ENCODE peak calls at places on chromosomes 4 and X, in seven cellular contexts. H is tibial nerve, K is adrenal gland, Z is breast epithelium, C is sigmoid colon, X is A549, Y is HepG2. R is an unnamed sample.

GRCh38 chr4:16591867-16592266 is 306.6 kb downstream of the LDB2 start:
- DNase-seq in K (peak), Z (no peak), X (no peak), H (no peak), Y (no peak), C (no peak), R (no peak)

GRCh38 chrX:107827137-107827831 is 1.6 kb downstream of the MID2 start:
- DNase-seq in Y (no peak), X (no peak), K (no peak), Z (no peak), H (no peak), C (no peak), R (no peak)

GRCh38 chr4:8690811-8691775 is 98.5 kb downstream of the CPZ start:
- DNase-seq in H (no peak), X (no peak), Y (no peak), C (peak), K (peak), Z (no peak), R (no peak)

GRCh38 chr4:6873291-6873690 is 36.3 kb upstream of the TBC1D14 start:
- DNase-seq in C (no peak), X (peak), Y (no peak), Z (no peak), K (no peak), H (no peak), R (no peak)

GRCh38 chr4:32735856-32736590 is 2015.9 kb downstream of the PCDH7 start:
- DNase-seq in Z (no peak), X (no peak), Y (no peak), C (no peak), H (no peak), K (no peak), R (no peak)

GRCh38 chrX:118976599-118977340 is 2.4 kb downstream of the LONRF3 start:
- DNase-seq in H (no peak), C (peak), Y (no peak), Z (no peak), K (peak), X (peak), R (no peak)

GRCh38 chr4:113106076-113106475 is 56.6 kb downstream of the ANK2 start:
- DNase-seq in C (no peak), Y (peak), X (peak), K (no peak), H (no peak), Z (no peak), R (no peak)

GRCh38 chr4:108384544-108384943 is 215.8 kb upstream of the LEF1 start:
- DNase-seq in K (no peak), Y (no peak), C (no peak), X (no peak), H (no peak), Z (no peak), R (no peak)

GRCh38 chr4:57097711-57098110 is 12.5 kb downstream of the IGFBP7 start:
- DNase-seq in C (no peak), Z (no peak), K (no peak), X (no peak), H (no peak), Y (no peak), R (no peak)

GRCh38 chr4:150818129-150818528 is 197.0 kb downstream of the LRBA start:
- DNase-seq in C (no peak), H (no peak), Y (no peak), Z (no peak), K (no peak), X (no peak), R (no peak)

GRCh38 chrX:9279271-9279596 is 185.6 kb upstream of the TBL1X start:
- DNase-seq in H (no peak), Y (no peak), Z (no peak), X (no peak), C (no peak), K (no peak), R (no peak)

GRCh38 chr4:90000995-90001394 is 106.3 kb downstream of the MMRN1 start:
- DNase-seq in C (no peak), K (no peak), X (no peak), Y (no peak), H (no peak), Z (no peak), R (no peak)

GRCh38 chrX:24838624-24839023 is 144.9 kb downstream of the POLA1 start:
- DNase-seq in C (no peak), K (no peak), X (peak), Y (no peak), Z (no peak), H (no peak), R (no peak)

GRCh38 chrX:42809569-42809968 is 31.6 kb upstream of the PPP1R2C start:
- DNase-seq in Z (no peak), X (no peak), Y (no peak), C (no peak), H (no peak), K (no peak), R (no peak)

GRCh38 chr4:132605551-132605950 is 543.5 kb upstream of the PCDH10 start:
- DNase-seq in C (no peak), Z (no peak), X (no peak), K (no peak), H (no peak), Y (no peak), R (no peak)

GRCh38 chrX:120428309-120428708 is 40.8 kb downstream of the LAMP2 start:
- DNase-seq in Z (no peak), X (no peak), C (no peak), Y (no peak), K (no peak), H (no peak), R (no peak)

GRCh38 chr4:82797591-82798081 is 960 bp downstream of the SCD5 start:
- DNase-seq in X (peak), Y (no peak), H (no peak), Z (no peak), C (peak), K (peak), R (no peak)

GRCh38 chrX:2841511-2841910 is 12.8 kb downstream of the GYG2 start:
- DNase-seq in Z (no peak), Y (no peak), C (no peak), H (no peak), K (no peak), X (no peak), R (no peak)

GRCh38 chr4:3641501-3641900 is 109.3 kb upstream of the LRPAP1 start:
- DNase-seq in Z (no peak), Y (no peak), K (no peak), H (no peak), C (no peak), X (no peak), R (no peak)

GRCh38 chr4:166146806-166147540 is 273.9 kb downstream of the TLL1 start:
- DNase-seq in C (no peak), K (no peak), Z (no peak), Y (no peak), H (no peak), X (no peak), R (no peak)

GRCh38 chr4:17336524-17336941 is 175.4 kb downstream of the QDPR start:
- DNase-seq in C (peak), Z (no peak), Y (peak), X (no peak), H (no peak), K (peak), R (no peak)

GRCh38 chr4:153206534-153206933 is 2.3 kb downstream of the TRIM2 start:
- DNase-seq in K (no peak), Y (no peak), Z (no peak), X (no peak), C (no peak), H (no peak), R (no peak)

GRCh38 chr4:180993179-180993841 is 1249.9 kb upstream of the TENM3 start:
- DNase-seq in C (no peak), Z (no peak), H (no peak), X (no peak), K (no peak), Y (no peak), R (no peak)

GRCh38 chrX:8504451-8504850 is 39.8 kb downstream of the VCX3B start:
- DNase-seq in C (no peak), H (no peak), K (no peak), Z (no peak), X (peak), Y (no peak), R (no peak)

GRCh38 chr4:154124539-154125255 is 335.8 kb upstream of the SFRP2 start:
- DNase-seq in Y (no peak), H (no peak), Z (no peak), K (no peak), C (no peak), X (no peak), R (no peak)

GRCh38 chr4:157804169-157804543 is 368.7 kb downstream of the GASK1B start:
- DNase-seq in K (no peak), X (no peak), Z (no peak), H (no peak), C (no peak), Y (peak), R (no peak)

GRCh38 chr4:35730414-35730813 is 513.9 kb downstream of the ARAP2 start:
- DNase-seq in Y (peak), X (no peak), Z (no peak), H (no peak), C (no peak), K (no peak), R (no peak)

GRCh38 chr4:40516651-40517050 is 113.0 kb downstream of the RBM47 start:
- DNase-seq in H (no peak), Z (no peak), X (no peak), C (no peak), Y (no peak), K (no peak), R (no peak)

GRCh38 chr4:24517676-24518075 is 66.7 kb downstream of the DHX15 start:
- DNase-seq in C (no peak), Y (no peak), X (no peak), Z (no peak), K (no peak), H (no peak), R (no peak)

GRCh38 chr4:24514808-24515207 is 69.5 kb downstream of the DHX15 start:
- DNase-seq in Z (no peak), C (no peak), X (no peak), H (no peak), K (no peak), Y (no peak), R (no peak)

GRCh38 chr4:24516926-24517325 is 67.4 kb downstream of the DHX15 start:
- DNase-seq in Y (no peak), H (no peak), Z (no peak), X (no peak), K (no peak), C (no peak), R (no peak)

GRCh38 chr4:24513718-24514117 is 70.6 kb downstream of the DHX15 start:
- DNase-seq in Y (no peak), X (no peak), H (no peak), K (no peak), C (no peak), Z (no peak), R (no peak)

DNA sequence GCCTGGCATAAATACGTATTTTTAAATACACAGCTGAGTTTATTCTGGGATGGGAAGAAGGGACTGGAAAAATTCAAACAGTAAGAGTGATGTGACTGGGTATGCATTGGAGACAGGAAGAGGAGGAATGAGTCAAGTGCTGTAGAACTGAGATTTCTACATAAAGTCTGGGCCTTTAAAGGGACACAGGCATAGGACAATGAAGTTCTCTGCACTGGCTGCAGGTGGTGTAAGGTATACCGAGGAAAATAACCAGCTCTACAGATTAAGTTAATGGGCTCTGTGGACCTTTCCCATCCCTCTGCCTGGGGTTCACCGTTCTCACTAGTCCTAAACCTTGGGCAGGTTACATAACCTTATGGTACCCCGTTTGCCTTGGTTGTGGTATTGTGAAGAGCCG is 68.7 kb downstream of the DHX15 start:
- DNase-seq in Y (no peak), H (no peak), X (no peak), Z (no peak), C (no peak), K (no peak), R (no peak)
- TF ChIP-seq POLR2A in Y (peak), H (no peak), X (no peak), Z (no peak), C (no peak), K (no peak), R (no peak)

GRCh38 chrX:109732780-109733657 is at the start of gene ACSL4:
- DNase-seq in C (peak), H (peak), X (peak), Z (peak), K (peak), Y (peak), R (peak)
- TF ChIP-seq POLR2A in C (peak), H (peak), X (no peak), Z (peak), K (peak), Y (peak), R (peak)

GRCh38 chr4:87219648-87220093 is 747 bp downstream of the KLHL8 start:
- DNase-seq in Y (peak), C (peak), Z (no peak), X (peak), H (no peak), K (peak), R (peak)

GRCh38 chr4:87216469-87216868 is 3.9 kb downstream of the KLHL8 start:
- DNase-seq in Y (no peak), K (no peak), C (no peak), X (no peak), Z (no peak), H (no peak), R (no peak)

GRCh38 chr4:87224036-87224923 is 3.9 kb upstream of the KLHL8 start:
- DNase-seq in X (no peak), C (no peak), H (no peak), Y (no peak), Z (no peak), K (no peak), R (no peak)

DNA sequence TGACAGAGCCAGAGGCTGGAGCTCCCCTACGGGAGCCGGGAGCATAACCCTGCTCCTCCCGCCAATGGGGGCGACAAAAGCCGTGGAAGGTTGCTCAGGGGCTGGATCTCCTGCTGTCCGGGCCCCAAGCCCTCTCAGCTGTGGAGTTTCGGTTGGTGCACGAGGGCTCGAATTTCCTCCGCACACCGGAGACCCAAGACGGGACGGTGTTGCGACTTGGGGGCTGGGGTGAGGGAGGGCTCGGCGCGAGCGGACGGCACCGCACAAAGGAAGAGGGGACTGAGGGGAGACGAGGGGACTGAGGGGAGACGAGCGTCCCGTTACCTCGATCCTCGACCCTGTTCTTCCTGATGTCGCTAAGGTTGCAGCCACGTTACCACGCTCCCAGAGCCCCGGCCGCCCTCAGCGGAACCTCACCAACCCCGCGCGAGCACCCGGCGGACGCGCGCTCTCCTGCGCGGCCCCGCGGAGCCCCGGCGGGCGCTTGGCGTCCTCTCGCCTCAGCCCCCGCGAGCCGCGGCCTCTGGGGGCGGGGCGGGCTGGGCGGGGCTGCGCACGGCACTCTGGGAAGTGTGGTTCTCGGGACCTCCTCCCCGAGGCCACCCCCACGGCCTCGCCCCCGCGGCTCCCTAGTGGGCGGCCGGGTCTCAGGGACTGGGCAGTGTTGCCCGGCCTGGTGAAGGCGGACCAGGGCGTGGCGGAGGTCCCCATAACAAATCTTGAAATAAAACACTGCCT is at the start of gene KLHL8:
- DNase-seq in C (peak), X (peak), Y (peak), H (peak), Z (peak), K (peak), R (peak)
- TF ChIP-seq POLR2A in C (peak), X (peak), Y (peak), H (peak), Z (peak), K (no peak), R (peak)

GRCh38 chrX:80648023-80648422 is 161.7 kb downstream of the BRWD3 start:
- DNase-seq in Z (no peak), K (no peak), X (peak), Y (no peak), H (no peak), C (no peak), R (no peak)
- TF ChIP-seq POLR2A in Z (no peak), K (no peak), X (no peak), Y (no peak), H (no peak), C (no peak), R (no peak)

DNA sequence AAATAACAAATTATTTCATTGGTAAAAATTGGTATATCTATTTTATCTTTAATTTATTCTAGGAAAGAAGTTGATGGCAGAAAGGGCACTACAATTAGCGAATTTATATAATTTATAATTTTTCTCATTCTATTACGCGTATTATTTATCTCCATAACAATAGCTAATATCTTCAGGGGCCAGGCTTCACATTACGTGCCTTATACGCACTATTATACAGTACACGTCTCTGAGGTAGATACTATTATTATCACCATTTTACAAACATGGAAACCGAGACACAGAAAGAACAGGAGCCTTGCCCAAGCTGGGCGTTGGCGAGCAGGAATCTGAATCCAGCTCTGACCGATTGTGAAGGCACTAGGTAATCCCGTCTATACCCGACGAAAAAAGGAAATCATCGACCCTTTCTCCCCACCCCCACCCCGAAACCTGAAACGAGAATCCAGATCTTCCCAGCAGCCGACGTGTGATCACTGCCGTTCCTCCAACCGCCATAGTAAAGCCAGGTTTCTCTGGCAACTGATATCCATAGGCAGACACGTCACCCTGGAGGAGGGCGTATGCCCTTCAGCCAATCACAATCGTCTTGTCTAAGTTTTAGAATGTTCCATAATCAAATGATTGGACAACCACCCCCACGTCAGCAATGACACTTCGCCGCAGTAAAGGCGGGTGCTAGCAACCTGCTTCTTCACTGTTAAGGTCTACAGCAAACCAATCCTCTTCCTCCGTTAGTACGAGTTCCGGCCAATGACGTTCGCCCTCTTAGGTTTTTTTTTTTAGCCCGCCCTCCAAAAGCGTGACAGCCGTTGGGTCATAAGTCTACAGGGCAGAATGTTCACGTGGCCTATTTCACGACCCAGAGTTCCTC is at the start of gene MORF4L2:
- DNase-seq in C (peak), Y (peak), X (peak), H (peak), Z (peak), K (peak), R (peak)
- TF ChIP-seq POLR2A in C (peak), Y (peak), X (peak), H (peak), Z (peak), K (peak), R (peak)

GRCh38 chr4:10074767-10075105 is 41.9 kb downstream of the WDR1 start:
- DNase-seq in Y (no peak), H (no peak), K (peak), C (peak), Z (no peak), X (peak), R (peak)
- TF ChIP-seq POLR2A in Y (no peak), H (no peak), K (no peak), C (no peak), Z (no peak), X (no peak), R (peak)

GRCh38 chr4:183505556-183506388 is 914 bp downstream of the ING2 start:
- DNase-seq in C (peak), Y (peak), X (peak), K (peak), Z (peak), H (peak), R (peak)
- TF ChIP-seq POLR2A in C (peak), Y (peak), X (peak), K (peak), Z (peak), H (peak), R (peak)

DNA sequence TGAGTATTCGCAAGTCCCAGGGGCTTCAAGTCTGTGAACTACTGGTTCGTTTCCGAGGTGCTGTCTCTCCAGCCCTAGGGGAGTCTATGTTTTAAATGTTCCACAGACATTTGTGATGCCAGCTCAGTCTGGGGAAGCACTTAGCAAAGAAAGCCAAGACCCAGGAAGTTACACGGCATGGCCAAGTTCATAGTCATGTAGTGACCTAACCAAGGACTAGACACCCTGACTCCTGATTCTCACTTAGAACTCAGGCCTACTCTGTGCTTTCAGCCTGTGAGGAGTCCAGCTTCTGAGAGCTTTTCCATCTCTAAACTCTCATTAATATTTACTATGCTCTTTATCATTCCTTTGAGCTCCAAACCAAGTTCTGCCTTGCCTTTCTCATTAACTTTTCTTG is 105.3 kb upstream of the FAM9C start:
- DNase-seq in K (no peak), Z (no peak), C (no peak), X (no peak), H (no peak), Y (no peak), R (no peak)
- TF ChIP-seq POLR2A in K (no peak), Z (no peak), C (no peak), X (no peak), H (no peak), Y (no peak), R (no peak)

GRCh38 chr4:1608196-1608820 is 75.8 kb downstream of the FAM53A start:
- DNase-seq in X (no peak), K (no peak), Y (no peak), Z (no peak), C (peak), H (no peak), R (no peak)

GRCh38 chr4:1609901-1610790 is 74.0 kb downstream of the FAM53A start:
- DNase-seq in Z (no peak), Y (no peak), H (no peak), K (no peak), X (no peak), C (peak), R (no peak)

GRCh38 chr4:1611501-1611870 is 72.6 kb downstream of the FAM53A start:
- DNase-seq in X (no peak), K (no peak), H (no peak), Z (no peak), Y (no peak), C (no peak), R (no peak)

GRCh38 chr4:1610791-1611500 is 73.2 kb downstream of the FAM53A start:
- DNase-seq in C (peak), H (no peak), K (no peak), Z (no peak), Y (no peak), X (no peak), R (no peak)

GRCh38 chr4:1608821-1609500 is 75.2 kb downstream of the FAM53A start:
- DNase-seq in Z (no peak), H (no peak), Y (no peak), C (peak), X (no peak), K (no peak), R (no peak)
- TF ChIP-seq POLR2A in Z (no peak), H (no peak), Y (no peak), C (no peak), X (no peak), K (no peak), R (no peak)

R was measured in GM12891.